ENCODE peak calls at places on chromosome X, in six cellular contexts. A, F, E, U, W and Q are unnamed samples.

GRCh38 chrX:34917146-34917545 is 25.4 kb upstream of the FAM47B start:
- DNase-seq in F (no peak), A (no peak), U (peak), W (peak), E (no peak), Q (no peak)

GRCh38 chrX:127884921-127885320 is 167.3 kb downstream of the ACTRT1 start:
- DNase-seq in E (no peak), A (no peak), F (no peak), W (no peak), U (no peak), Q (no peak)

GRCh38 chrX:128816919-128817318 is 706.4 kb downstream of the SMARCA1 start:
- DNase-seq in F (no peak), U (no peak), W (no peak), A (no peak), E (no peak), Q (no peak)

GRCh38 chrX:71815121-71815905 is 52.2 kb downstream of the CXorf49B start:
- DNase-seq in F (no peak), W (no peak), U (no peak), E (no peak), A (no peak), Q (no peak)

GRCh38 chrX:69107747-69108410 is 57.4 kb downstream of the PJA1 start:
- DNase-seq in U (no peak), W (no peak), E (no peak), F (no peak), A (no peak), Q (no peak)

GRCh38 chrX:47556045-47556623 is 4.9 kb upstream of the ARAF start:
- DNase-seq in F (peak), U (peak), A (peak), E (peak), W (peak), Q (peak)

GRCh38 chrX:21373637-21374162 is 518 bp upstream of the CNKSR2 start:
- DNase-seq in F (peak), E (peak), U (no peak), W (no peak), A (peak), Q (no peak)

GRCh38 chrX:136528645-136529315 is 3.2 kb upstream of the VGLL1 start:
- DNase-seq in F (no peak), U (no peak), W (peak), E (no peak), A (no peak), Q (no peak)

GRCh38 chrX:138708268-138708667 is 3.2 kb downstream of the FGF13 start:
- DNase-seq in W (no peak), E (no peak), U (no peak), A (no peak), F (no peak), Q (no peak)

GRCh38 chrX:67781132-67781531 is 237.3 kb downstream of the AR start:
- DNase-seq in U (no peak), W (peak), E (no peak), A (peak), F (peak), Q (no peak)

GRCh38 chrX:96455078-96455477 is 229.6 kb upstream of the DIAPH2 start:
- DNase-seq in E (no peak), F (no peak), W (no peak), A (no peak), U (no peak), Q (no peak)

GRCh38 chrX:39946822-39947221 is 150.9 kb downstream of the BCOR start:
- DNase-seq in A (no peak), F (no peak), W (peak), U (peak), E (no peak), Q (no peak)

GRCh38 chrX:101619336-101619735 is 1.5 kb upstream of the ARMCX6 start:
- DNase-seq in W (no peak), A (no peak), U (peak), F (no peak), E (no peak), Q (no peak)

GRCh38 chrX:107659768-107660167 is 31.5 kb downstream of the PRPS1 start:
- DNase-seq in F (no peak), W (peak), E (no peak), A (no peak), U (peak), Q (peak)

GRCh38 chrX:103404225-103405008 is 28.1 kb downstream of the BEX3 start:
- DNase-seq in F (peak), E (peak), U (peak), W (peak), A (peak), Q (peak)

GRCh38 chrX:13688772-13689518 is at the start of gene RAB9A:
- DNase-seq in W (peak), A (peak), E (peak), F (peak), U (peak), Q (peak)

GRCh38 chrX:68832516-68833447 is 4.0 kb downstream of the EFNB1 start:
- DNase-seq in E (no peak), A (peak), F (no peak), W (no peak), U (no peak), Q (no peak)

GRCh38 chrX:101390664-101391525 is at the start of gene RPL36A:
- DNase-seq in F (peak), W (peak), A (peak), E (peak), U (peak), Q (peak)

GRCh38 chrX:131821945-131822622 is 201.0 kb upstream of the STK26 start:
- DNase-seq in F (no peak), W (peak), U (no peak), A (peak), E (no peak), Q (no peak)
- TF ChIP-seq CTCF in F (no peak), W (peak), U (no peak), A (peak), E (no peak), Q (no peak)

GRCh38 chrX:78199851-78200250 is 60.4 kb upstream of the TAF9B start:
- DNase-seq in E (no peak), F (no peak), W (peak), A (no peak), U (no peak), Q (peak)
- TF ChIP-seq CTCF in E (peak), F (no peak), W (peak), A (no peak), U (no peak), Q (no peak)

DNA sequence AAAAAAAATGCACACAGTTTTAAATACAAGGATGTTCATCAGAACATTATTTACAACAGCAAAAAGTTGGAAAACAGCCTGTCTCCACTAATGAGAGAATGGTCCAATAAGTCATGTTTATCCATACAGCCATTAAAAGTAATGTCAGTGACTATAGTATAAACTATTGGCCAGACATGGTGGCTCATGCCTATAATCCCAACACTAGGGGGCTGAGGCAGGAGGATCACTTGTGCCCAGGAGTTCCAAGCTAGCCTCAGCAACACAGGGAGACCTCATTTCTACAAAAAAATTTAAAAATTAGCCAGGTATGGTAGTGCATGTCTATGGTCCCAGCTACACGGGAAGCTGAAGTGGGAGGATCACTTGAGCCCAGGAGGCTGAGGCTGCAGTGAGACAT is 48.1 kb upstream of the IL13RA1 start:
- DNase-seq in A (no peak), W (no peak), E (no peak), U (no peak), F (no peak), Q (no peak)
- TF ChIP-seq CTCF in A (no peak), W (no peak), E (no peak), U (no peak), F (no peak), Q (no peak)

DNA sequence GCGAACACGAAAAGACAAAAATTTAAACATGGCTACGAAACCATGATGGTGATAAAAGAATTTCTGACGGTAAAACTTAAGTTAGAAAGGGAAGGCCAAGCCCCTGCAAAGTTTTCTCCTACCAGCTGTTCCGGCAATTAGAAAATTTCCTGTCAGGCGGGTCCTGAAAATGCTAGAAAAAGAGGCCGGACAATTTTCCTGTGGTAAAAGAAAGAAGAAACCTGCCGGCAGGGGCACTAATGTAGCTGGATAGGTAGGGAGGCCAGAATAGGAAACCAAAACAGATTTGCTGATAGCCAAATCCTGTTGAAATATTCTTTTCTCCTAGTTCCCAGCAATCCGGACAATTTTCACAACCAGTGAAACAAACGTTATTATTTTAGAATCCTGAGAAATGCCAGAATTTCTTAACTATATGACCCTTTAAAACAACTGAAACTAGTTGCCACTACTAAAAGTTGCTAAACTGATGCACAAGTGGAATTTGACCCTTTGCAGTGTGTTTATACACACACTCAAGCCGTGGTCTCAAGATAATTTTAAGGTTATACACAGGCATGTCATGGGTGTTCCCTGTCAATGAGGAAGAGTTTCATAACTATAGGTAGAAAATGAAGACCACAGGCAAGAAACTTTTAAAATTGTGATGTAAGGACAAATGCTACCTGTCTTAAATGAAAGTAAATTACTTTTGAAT is 47.8 kb downstream of the RPS6KA3 start:
- DNase-seq in A (no peak), U (peak), W (no peak), E (no peak), F (no peak), Q (no peak)
- TF ChIP-seq CTCF in A (no peak), U (no peak), W (no peak), E (peak), F (no peak), Q (no peak)

DNA sequence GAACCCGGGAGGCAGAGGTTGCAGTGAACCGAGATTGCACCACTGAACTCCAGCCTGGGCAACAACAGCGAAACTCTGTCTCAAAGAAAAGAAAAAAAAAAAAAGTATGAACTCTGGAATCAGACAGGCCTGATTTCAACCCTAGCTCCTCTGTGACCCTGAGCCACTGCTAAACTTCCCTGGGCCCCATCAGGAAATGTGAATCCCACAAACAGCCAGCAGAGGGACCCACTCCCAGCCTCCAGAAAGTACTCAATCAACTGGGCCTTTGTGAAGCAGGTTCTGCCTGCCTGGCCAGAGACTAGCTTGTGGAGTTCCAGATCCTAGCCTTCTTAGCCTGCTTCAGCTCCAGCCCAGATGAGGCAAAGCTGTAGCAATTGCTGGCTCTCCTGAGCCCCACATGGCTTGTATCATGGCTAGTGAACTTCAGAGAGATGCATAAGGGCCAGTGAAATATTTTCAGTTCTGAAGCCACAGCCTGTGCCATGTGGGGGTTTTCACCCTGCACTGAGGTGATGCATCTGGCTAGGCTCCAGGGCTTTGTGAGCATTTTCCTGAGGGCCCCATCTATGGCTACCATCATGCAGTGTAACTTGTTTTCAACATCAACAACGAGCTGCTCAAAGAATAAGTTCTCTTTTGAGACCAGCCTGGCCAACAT is 7.2 kb upstream of the IDS start:
- DNase-seq in U (peak), W (peak), E (peak), A (peak), F (no peak), Q (no peak)
- TF ChIP-seq CTCF in U (peak), W (peak), E (peak), A (peak), F (peak), Q (no peak)

GRCh38 chrX:54785901-54786300 is 12.2 kb downstream of the ITIH6 start:
- DNase-seq in F (no peak), A (no peak), U (no peak), W (peak), E (no peak), Q (no peak)
- TF ChIP-seq CTCF in F (no peak), A (no peak), U (no peak), W (peak), E (peak), Q (no peak)

DNA sequence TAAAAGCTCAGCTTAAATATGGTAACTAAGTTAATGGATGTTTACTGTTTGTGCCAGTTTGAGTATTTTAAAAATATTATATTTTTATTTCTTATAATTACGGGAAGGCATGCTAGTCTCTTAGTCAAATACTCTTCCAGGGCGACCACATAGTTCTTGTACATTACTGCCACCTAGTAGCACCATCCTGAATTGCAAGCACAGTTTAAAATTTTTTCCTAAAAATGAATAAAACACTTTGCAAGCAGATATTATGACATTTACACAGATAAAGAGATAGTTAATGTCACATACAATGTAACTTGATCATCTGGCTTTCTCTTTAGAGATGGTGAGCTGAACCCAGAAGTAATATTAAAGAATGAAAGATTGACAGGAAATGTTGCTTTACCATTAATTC is 11.5 kb downstream of the NDP start:
- DNase-seq in U (no peak), A (no peak), E (no peak), W (no peak), F (no peak), Q (no peak)
- TF ChIP-seq CTCF in U (no peak), A (no peak), E (no peak), W (peak), F (no peak), Q (no peak)

DNA sequence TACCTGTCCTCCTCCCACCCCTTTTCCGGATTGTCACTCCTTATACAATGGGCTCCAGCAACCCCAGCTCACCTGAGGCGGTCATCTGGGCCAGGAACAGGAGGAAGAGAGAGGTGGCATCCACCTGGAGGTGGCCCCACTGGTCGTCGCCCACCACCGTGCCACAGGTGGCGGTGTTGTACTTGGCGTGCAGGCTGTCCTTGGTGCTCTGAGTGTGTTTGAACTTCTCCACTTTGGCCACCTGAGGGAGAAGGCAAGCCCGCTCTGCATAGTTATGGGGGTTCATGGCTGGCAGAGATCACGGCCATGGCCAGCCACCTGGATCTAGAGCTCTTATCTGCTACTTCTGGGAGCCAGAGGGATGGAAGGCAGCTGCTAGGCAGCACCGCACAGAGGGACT is 32.9 kb downstream of the PHKA2 start:
- DNase-seq in E (no peak), F (no peak), W (no peak), U (no peak), A (no peak), Q (no peak)
- TF ChIP-seq CTCF in E (no peak), F (no peak), W (no peak), U (no peak), A (no peak), Q (no peak)